ENCODE peak calls at places on chromosomes 11 and 22, in eight cellular contexts. S is GM23338; R is tibial nerve; H is left ventricle myocardium inferior; Q is prostate gland; I is CD8-positive, alpha-beta T cell; K is PC-3; D is ovary. T is an unnamed sample.
A peak's percentile ranks its signal among the peaks of the same experiment; 100 is the strongest.

GRCh38 chr11:66815646-66816045 is 27.6 kb upstream of the RCE1 start:
- DNase-seq in I (no peak), S (no peak), Q (no peak), H (no peak), D (no peak), R (no peak), K (peak; percentile 93), T (no peak)

GRCh38 chr11:72409458-72409857 is 24.9 kb downstream of the CLPB start:
- DNase-seq in K (no peak), I (no peak), R (no peak), H (no peak), Q (no peak), S (no peak), D (no peak), T (peak; percentile 16)

GRCh38 chr11:12377824-12378593 is 638 bp downstream of the PARVA start:
- DNase-seq in R (peak; percentile 47), K (peak; percentile 83), I (no peak), H (peak; percentile 74), S (peak; percentile 93), Q (peak; percentile 58), D (peak; percentile 73), T (peak; percentile 80)

GRCh38 chr11:117412176-117412575 is 84.5 kb downstream of the CEP164 start:
- DNase-seq in H (no peak), D (no peak), K (no peak), S (no peak), R (no peak), I (no peak), Q (no peak), T (no peak)

GRCh38 chr11:77999446-77999845 is 5.0 kb upstream of the INTS4 start:
- DNase-seq in H (no peak), K (no peak), R (no peak), S (no peak), Q (no peak), D (no peak), I (no peak), T (no peak)

GRCh38 chr11:34627197-34627596 is 6.3 kb downstream of the EHF start:
- DNase-seq in R (no peak), Q (no peak), H (no peak), D (no peak), K (no peak), I (no peak), S (no peak), T (no peak)

GRCh38 chr11:83649468-83649915 is 363.3 kb upstream of the CCDC90B start:
- DNase-seq in Q (no peak), R (no peak), D (no peak), I (no peak), K (no peak), H (no peak), S (peak; percentile 73), T (no peak)

GRCh38 chr11:95147364-95147905 is 57.8 kb downstream of the ENDOD1 start:
- DNase-seq in R (no peak), S (no peak), K (peak; percentile 94), Q (no peak), I (no peak), H (no peak), D (no peak), T (peak; percentile 68)

GRCh38 chr11:84924290-84924689 is 702.9 kb downstream of the DLG2 start:
- DNase-seq in H (no peak), K (no peak), D (no peak), Q (no peak), S (no peak), I (no peak), R (no peak), T (no peak)

GRCh38 chr11:71452354-71453020 is 516 bp upstream of the NADSYN1 start:
- DNase-seq in K (peak; percentile 67), Q (peak; percentile 52), I (peak; percentile 82), H (peak; percentile 42), D (no peak), R (no peak), S (peak; percentile 78), T (peak; percentile 73)

GRCh38 chr22:26322179-26322905 is 106.7 kb upstream of the ASPHD2 start:
- DNase-seq in I (no peak), D (no peak), S (no peak), R (no peak), Q (no peak), H (no peak), K (peak; percentile 75), T (no peak)

GRCh38 chr22:42162728-42163489 is 32.3 kb upstream of the CYP2D6 start:
- DNase-seq in K (no peak), I (no peak), R (no peak), Q (peak; percentile 69), D (no peak), S (no peak), H (no peak), T (no peak)

GRCh38 chr11:43053638-43054412 is 258.0 kb upstream of the API5 start:
- DNase-seq in Q (no peak), S (no peak), I (no peak), R (no peak), D (no peak), K (no peak), H (no peak), T (no peak)

GRCh38 chr11:47714554-47715081 is 551 bp downstream of the AGBL2 start:
- DNase-seq in H (no peak), K (no peak), S (peak; percentile 48), D (no peak), I (peak; percentile 26), R (no peak), Q (no peak), T (no peak)

GRCh38 chr22:23696326-23696851 is 5.6 kb downstream of the RGL4 start:
- DNase-seq in Q (no peak), R (no peak), S (no peak), K (no peak), D (no peak), H (no peak), I (peak; percentile 88), T (no peak)

GRCh38 chr11:11532574-11532973 is 89.2 kb downstream of the GALNT18 start:
- DNase-seq in K (no peak), Q (no peak), R (no peak), S (no peak), I (no peak), H (no peak), D (no peak), T (no peak)

GRCh38 chr11:64590763-64591221 is at the start of gene SLC22A12:
- DNase-seq in I (no peak), K (no peak), S (no peak), R (no peak), H (peak; percentile 4), D (peak; percentile 9), Q (no peak), T (no peak)

GRCh38 chr11:129974237-129974636 is 28.4 kb downstream of the PRDM10 start:
- DNase-seq in D (no peak), Q (no peak), I (no peak), S (no peak), R (no peak), H (no peak), K (no peak), T (no peak)

GRCh38 chr11:134406264-134407185 is 5.5 kb downstream of the B3GAT1 start:
- DNase-seq in I (no peak), K (no peak), S (no peak), H (no peak), R (no peak), Q (no peak), D (no peak), T (no peak)

GRCh38 chr11:86152006-86152862 is 83.3 kb upstream of the PICALM start:
- DNase-seq in D (no peak), S (no peak), H (no peak), K (peak; percentile 22), R (no peak), I (no peak), Q (no peak), T (no peak)

GRCh38 chr11:3635641-3636375 is 6.0 kb downstream of the ART5 start:
- DNase-seq in R (no peak), I (no peak), K (no peak), D (no peak), H (no peak), S (no peak), Q (no peak), T (no peak)
- H3K27ac ChIP-seq in R (no peak overlapping the region), I (no peak overlapping the region), K (no peak overlapping the region), D (no peak overlapping the region), H (no peak overlapping the region), S (no peak overlapping the region), Q (no peak overlapping the region), T (no peak overlapping the region)

GRCh38 chr11:46367244-46367915 is 14.1 kb upstream of the MDK start:
- DNase-seq in H (peak; percentile 75), D (peak; percentile 78), I (peak; percentile 76), S (peak; percentile 86), Q (peak; percentile 50), K (peak; percentile 39), R (peak; percentile 59), T (no peak)
- H3K27ac ChIP-seq in H (peak overlapping the region; percentile 57), D (no peak overlapping the region), I (no peak overlapping the region), S (peak overlapping the region; percentile 45), Q (no peak overlapping the region), K (no peak overlapping the region), R (no peak overlapping the region), T (peak overlapping the region; percentile 90)

GRCh38 chr11:62446091-62446490 is 27.3 kb downstream of the SCGB1A1 start:
- DNase-seq in R (no peak), I (no peak), K (peak; percentile 46), D (peak; percentile 44), S (no peak), H (no peak), Q (peak; percentile 20), T (no peak)

GRCh38 chr11:62444271-62444833 is 25.5 kb downstream of the SCGB1A1 start:
- DNase-seq in K (no peak), D (peak; percentile 80), Q (no peak), H (peak; percentile 62), R (peak; percentile 59), S (no peak), I (peak; percentile 25), T (peak; percentile 86)

GRCh38 chr11:62443390-62444201 is 24.8 kb downstream of the SCGB1A1 start:
- DNase-seq in K (no peak), H (peak; percentile 31), D (no peak), R (peak; percentile 35), S (no peak), Q (no peak), I (no peak), T (peak; percentile 85)

GRCh38 chr11:62445314-62445740 is 26.5 kb downstream of the SCGB1A1 start:
- DNase-seq in K (peak; percentile 82), I (no peak), D (peak; percentile 78), Q (peak; percentile 66), H (peak; percentile 38), R (no peak), S (no peak), T (peak; percentile 72)

GRCh38 chr11:62444835-62445234 is 26.0 kb downstream of the SCGB1A1 start:
- DNase-seq in H (no peak), D (no peak), Q (no peak), R (no peak), I (no peak), K (no peak), S (no peak), T (no peak)
- H3K27ac ChIP-seq in H (peak overlapping the region; percentile 77), D (peak overlapping the region; percentile 63), Q (peak overlapping the region; percentile 73), R (peak overlapping the region; percentile 88), I (no peak overlapping the region), K (peak overlapping the region; percentile 46), S (no peak overlapping the region), T (peak overlapping the region; percentile 78)

GRCh38 chr11:30377347-30377746 is 54.4 kb downstream of the ARL14EP start:
- DNase-seq in Q (no peak), K (no peak), R (no peak), D (no peak), S (no peak), I (no peak), H (no peak), T (no peak)
- H3K27ac ChIP-seq in Q (no peak overlapping the region), K (no peak overlapping the region), R (no peak overlapping the region), D (no peak overlapping the region), S (no peak overlapping the region), I (no peak overlapping the region), H (no peak overlapping the region), T (no peak overlapping the region)

T was measured in right atrium auricular region.